ENCODE peak calls at places on chromosomes 11 and 22, in six cellular contexts. W is activated naive CD8-positive, alpha-beta T cell treated with anti-CD3 and anti-CD28 coated beads, Interleukin-2, amount 50 U/mL, for 24 hours; O is thoracic aorta; S is substantia nigra; G is NCI-H446 treated with DMSO at 0.1 percent for 48 hours; Z is breast epithelium. K is an unnamed sample.

GRCh38 chr11:19806251-19806650 is 93.6 kb downstream of the NAV2 start:
- DNase-seq in O (no peak), S (no peak), Z (no peak), W (no peak), G (no peak), K (no peak)

GRCh38 chr11:77200869-77201268 is 72.8 kb downstream of the MYO7A start:
- DNase-seq in S (no peak), G (no peak), Z (peak; percentile 20), O (no peak), W (no peak), K (peak; percentile 40)

GRCh38 chr11:65849366-65849765 is 8.6 kb downstream of the CFL1 start:
- DNase-seq in G (no peak), W (no peak), S (no peak), O (no peak), Z (no peak), K (peak; percentile 42)

GRCh38 chr11:68021167-68021787 is 9.2 kb upstream of the NDUFS8 start:
- DNase-seq in W (no peak), O (no peak), Z (no peak), G (no peak), S (no peak), K (no peak)

GRCh38 chr11:130766650-130767297 is 149.5 kb downstream of the SNX19 start:
- DNase-seq in S (no peak), W (no peak), O (no peak), G (no peak), Z (no peak), K (no peak)

GRCh38 chr11:78744949-78745348 is 170.3 kb upstream of the NARS2 start:
- DNase-seq in W (no peak), Z (no peak), O (no peak), S (no peak), G (no peak), K (no peak)

GRCh38 chr22:30649430-30650007 is 13.9 kb downstream of the SLC35E4 start:
- DNase-seq in Z (no peak), W (peak; percentile 87), G (no peak), O (no peak), S (no peak), K (no peak)

GRCh38 chr11:69204246-69205124 is 48.8 kb downstream of the SMIM38 start:
- DNase-seq in Z (peak; percentile 45), W (no peak), O (no peak), S (no peak), G (no peak), K (no peak)

GRCh38 chr22:40499187-40499753 is 128.9 kb downstream of the SGSM3 start:
- DNase-seq in W (no peak), Z (no peak), G (no peak), O (no peak), S (no peak), K (no peak)

GRCh38 chr11:14789879-14790484 is 102.0 kb downstream of the CYP2R1 start:
- DNase-seq in O (no peak), G (peak; percentile 19), S (no peak), Z (no peak), W (no peak), K (no peak)

GRCh38 chr11:117073539-117073938 is 24.7 kb downstream of the SIK3 start:
- DNase-seq in W (no peak), O (no peak), S (no peak), Z (no peak), G (no peak), K (no peak)

GRCh38 chr11:115901069-115901468 is 396.9 kb upstream of the CADM1 start:
- DNase-seq in Z (no peak), O (no peak), S (no peak), W (no peak), G (no peak), K (no peak)

GRCh38 chr11:31818874-31819331 is 7.8 kb upstream of the PAX6 start:
- DNase-seq in O (no peak), Z (peak; percentile 51), G (no peak), W (no peak), S (no peak), K (no peak)

K was measured in RWPE2.